ENCODE peak calls at places on chromosomes 5 and 9, in six cellular contexts. One of them, this sample, is unnamed.
A peak's percentile ranks its signal among the peaks of the same experiment; 100 is the strongest.

GRCh38 chr5:172085738-172086137 is 79.3 kb upstream of the FBXW11 start:
- DNase-seq in IMR-90: no peak
- DNase-seq in trophoblast cell: no peak
- DNase-seq in H9: no peak
- DNase-seq in mesenchymal stem cell: no peak
- DNase-seq in H1: no peak
- DNase-seq in this sample: no peak

GRCh38 chr9:84975926-84976325 is 306.4 kb downstream of the NTRK2 start:
- DNase-seq in IMR-90: no peak
- DNase-seq in trophoblast cell: no peak
- DNase-seq in H9: no peak
- DNase-seq in mesenchymal stem cell: peak; percentile 28
- DNase-seq in H1: no peak
- DNase-seq in this sample: no peak

GRCh38 chr9:124209279-124209678 is 48.5 kb upstream of the NEK6 start:
- DNase-seq in IMR-90: no peak
- DNase-seq in trophoblast cell: no peak
- DNase-seq in H9: peak; percentile 90
- DNase-seq in mesenchymal stem cell: no peak
- DNase-seq in H1: peak; percentile 31
- DNase-seq in this sample: peak; percentile 29

GRCh38 chr9:133258061-133259015 is 16.7 kb downstream of the ABO start:
- DNase-seq in IMR-90: no peak
- DNase-seq in trophoblast cell: no peak
- DNase-seq in H9: no peak
- DNase-seq in mesenchymal stem cell: no peak
- DNase-seq in H1: no peak
- DNase-seq in this sample: no peak

GRCh38 chr5:123951204-123951977 is 439.4 kb downstream of the CSNK1G3 start:
- DNase-seq in IMR-90: peak; percentile 96
- DNase-seq in trophoblast cell: no peak
- DNase-seq in H9: no peak
- DNase-seq in mesenchymal stem cell: peak; percentile 96
- DNase-seq in H1: no peak
- DNase-seq in this sample: no peak

GRCh38 chr5:1119312-1119831 is 7.5 kb upstream of the SLC12A7 start:
- DNase-seq in IMR-90: no peak
- DNase-seq in trophoblast cell: no peak
- DNase-seq in H9: no peak
- DNase-seq in mesenchymal stem cell: no peak
- DNase-seq in H1: no peak
- DNase-seq in this sample: no peak

GRCh38 chr5:160470437-160471341 is 49.0 kb downstream of the PTTG1 start:
- DNase-seq in IMR-90: peak; percentile 58
- DNase-seq in trophoblast cell: no peak
- DNase-seq in H9: no peak
- DNase-seq in mesenchymal stem cell: no peak
- DNase-seq in H1: no peak
- DNase-seq in this sample: no peak

GRCh38 chr5:29845206-29845605 is 1348.3 kb upstream of the CDH6 start:
- DNase-seq in IMR-90: no peak
- DNase-seq in trophoblast cell: no peak
- DNase-seq in H9: no peak
- DNase-seq in mesenchymal stem cell: no peak
- DNase-seq in H1: no peak
- DNase-seq in this sample: no peak

GRCh38 chr5:168015506-168015905 is 275.9 kb upstream of the WWC1 start:
- DNase-seq in IMR-90: peak; percentile 5
- DNase-seq in trophoblast cell: no peak
- DNase-seq in H9: no peak
- DNase-seq in mesenchymal stem cell: peak; percentile 8
- DNase-seq in H1: no peak
- DNase-seq in this sample: no peak

GRCh38 chr5:27313549-27313948 is 275.2 kb upstream of the CDH9 start:
- DNase-seq in IMR-90: no peak
- DNase-seq in trophoblast cell: no peak
- DNase-seq in H9: no peak
- DNase-seq in mesenchymal stem cell: no peak
- DNase-seq in H1: no peak
- DNase-seq in this sample: no peak

GRCh38 chr5:56588636-56589485 is 226.5 kb upstream of the MAP3K1 start:
- DNase-seq in IMR-90: no peak
- DNase-seq in trophoblast cell: no peak
- DNase-seq in H9: peak; percentile 59
- DNase-seq in mesenchymal stem cell: no peak
- DNase-seq in H1: no peak
- DNase-seq in this sample: peak; percentile 51

GRCh38 chr5:147055850-147056523 is 177.4 kb upstream of the PPP2R2B start:
- DNase-seq in IMR-90: no peak
- DNase-seq in trophoblast cell: no peak
- DNase-seq in H9: peak; percentile 38
- DNase-seq in mesenchymal stem cell: no peak
- DNase-seq in H1: no peak
- DNase-seq in this sample: no peak

GRCh38 chr5:14685757-14686156 is 21.2 kb downstream of the OTULIN start:
- DNase-seq in IMR-90: peak; percentile 69
- DNase-seq in trophoblast cell: peak; percentile 19
- DNase-seq in H9: no peak
- DNase-seq in mesenchymal stem cell: peak; percentile 71
- DNase-seq in H1: no peak
- DNase-seq in this sample: peak; percentile 23

GRCh38 chr5:88882321-88883038 is 504 bp downstream of the MEF2C start:
- DNase-seq in IMR-90: peak; percentile 4
- DNase-seq in trophoblast cell: no peak
- DNase-seq in H9: no peak
- DNase-seq in mesenchymal stem cell: peak; percentile 30
- DNase-seq in H1: no peak
- DNase-seq in this sample: no peak

GRCh38 chr9:91116226-91116625 is 245.5 kb downstream of the AUH start:
- DNase-seq in IMR-90: no peak
- DNase-seq in trophoblast cell: peak; percentile 57
- DNase-seq in H9: no peak
- DNase-seq in mesenchymal stem cell: no peak
- DNase-seq in H1: no peak
- DNase-seq in this sample: no peak

GRCh38 chr9:137397675-137398423 is 25.1 kb downstream of the EXD3 start:
- DNase-seq in IMR-90: no peak
- DNase-seq in trophoblast cell: no peak
- DNase-seq in H9: no peak
- DNase-seq in mesenchymal stem cell: no peak
- DNase-seq in H1: no peak
- DNase-seq in this sample: no peak

GRCh38 chr5:120843390-120843980 is 379.4 kb downstream of the PRR16 start:
- DNase-seq in IMR-90: no peak
- DNase-seq in trophoblast cell: no peak
- DNase-seq in H9: peak; percentile 54
- DNase-seq in mesenchymal stem cell: no peak
- DNase-seq in H1: no peak
- DNase-seq in this sample: no peak

GRCh38 chr5:139745800-139746690 is 49.6 kb upstream of the PSD2 start:
- DNase-seq in IMR-90: peak; percentile 67
- DNase-seq in trophoblast cell: no peak
- DNase-seq in H9: peak; percentile 96
- DNase-seq in mesenchymal stem cell: peak; percentile 85
- DNase-seq in H1: peak; percentile 75
- DNase-seq in this sample: peak; percentile 86

GRCh38 chr5:150451594-150451993 is 2.1 kb upstream of the RPS14 start:
- DNase-seq in IMR-90: no peak
- DNase-seq in trophoblast cell: no peak
- DNase-seq in H9: no peak
- DNase-seq in mesenchymal stem cell: no peak
- DNase-seq in H1: no peak
- DNase-seq in this sample: no peak

GRCh38 chr9:133760713-133761290 is 22.6 kb upstream of the SARDH start:
- DNase-seq in IMR-90: no peak
- DNase-seq in trophoblast cell: no peak
- DNase-seq in H9: no peak
- DNase-seq in mesenchymal stem cell: no peak
- DNase-seq in H1: no peak
- DNase-seq in this sample: no peak

GRCh38 chr5:75463726-75464125 is 47.7 kb downstream of the CERT1 start:
- DNase-seq in IMR-90: no peak
- DNase-seq in trophoblast cell: no peak
- DNase-seq in H9: no peak
- DNase-seq in mesenchymal stem cell: no peak
- DNase-seq in H1: no peak
- DNase-seq in this sample: no peak

GRCh38 chr5:62720036-62720441 is 141.4 kb downstream of the LRRC70 start:
- DNase-seq in IMR-90: peak; percentile 21
- DNase-seq in trophoblast cell: no peak
- DNase-seq in H9: peak; percentile 76
- DNase-seq in mesenchymal stem cell: no peak
- DNase-seq in H1: peak; percentile 25
- DNase-seq in this sample: no peak

GRCh38 chr9:127124091-127124490 is 1.7 kb upstream of the ANGPTL2 start:
- DNase-seq in IMR-90: no peak
- DNase-seq in trophoblast cell: no peak
- DNase-seq in H9: no peak
- DNase-seq in mesenchymal stem cell: no peak
- DNase-seq in H1: no peak
- DNase-seq in this sample: no peak

GRCh38 chr9:69932901-69933300 is 110.7 kb upstream of the MAMDC2 start:
- DNase-seq in IMR-90: no peak
- DNase-seq in trophoblast cell: no peak
- DNase-seq in H9: peak; percentile 37
- DNase-seq in mesenchymal stem cell: no peak
- DNase-seq in H1: no peak
- DNase-seq in this sample: no peak

GRCh38 chr5:34530637-34531036 is 125.5 kb upstream of the RAI14 start:
- DNase-seq in IMR-90: peak; percentile 43
- DNase-seq in trophoblast cell: no peak
- DNase-seq in H9: no peak
- DNase-seq in mesenchymal stem cell: no peak
- DNase-seq in H1: no peak
- DNase-seq in this sample: no peak

GRCh38 chr9:95005276-95006141 is 279.0 kb downstream of the AOPEP start:
- DNase-seq in IMR-90: no peak
- DNase-seq in trophoblast cell: no peak
- DNase-seq in H9: no peak
- DNase-seq in mesenchymal stem cell: peak; percentile 6
- DNase-seq in H1: no peak
- DNase-seq in this sample: no peak
- H3K18ac ChIP-seq in IMR-90: peak overlapping the region; percentile 97
- H3K18ac ChIP-seq in trophoblast cell: peak overlapping the region; percentile 97
- H3K18ac ChIP-seq in H9: no peak overlapping the region
- H3K18ac ChIP-seq in mesenchymal stem cell: peak overlapping the region; percentile 97
- H3K18ac ChIP-seq in H1: no peak overlapping the region
- H3K18ac ChIP-seq in this sample: peak overlapping the region; percentile 93

GRCh38 chr5:136188859-136189258 is 4.1 kb downstream of the SMIM32 start:
- DNase-seq in IMR-90: no peak
- DNase-seq in trophoblast cell: no peak
- DNase-seq in H9: no peak
- DNase-seq in mesenchymal stem cell: no peak
- DNase-seq in H1: no peak
- DNase-seq in this sample: no peak

GRCh38 chr5:136186786-136187185 is 6.2 kb downstream of the SMIM32 start:
- DNase-seq in IMR-90: no peak
- DNase-seq in trophoblast cell: no peak
- DNase-seq in H9: no peak
- DNase-seq in mesenchymal stem cell: no peak
- DNase-seq in H1: no peak
- DNase-seq in this sample: no peak

GRCh38 chr5:136190904-136191303 is 2.1 kb downstream of the SMIM32 start:
- DNase-seq in IMR-90: no peak
- DNase-seq in trophoblast cell: no peak
- DNase-seq in H9: no peak
- DNase-seq in mesenchymal stem cell: no peak
- DNase-seq in H1: no peak
- DNase-seq in this sample: no peak

GRCh38 chr5:136182618-136183017 is 10.3 kb downstream of the SMIM32 start:
- DNase-seq in IMR-90: peak; percentile 47
- DNase-seq in trophoblast cell: no peak
- DNase-seq in H9: no peak
- DNase-seq in mesenchymal stem cell: peak; percentile 10
- DNase-seq in H1: no peak
- DNase-seq in this sample: no peak

GRCh38 chr5:136185974-136186373 is 7.0 kb downstream of the SMIM32 start:
- DNase-seq in IMR-90: no peak
- DNase-seq in trophoblast cell: no peak
- DNase-seq in H9: no peak
- DNase-seq in mesenchymal stem cell: no peak
- DNase-seq in H1: no peak
- DNase-seq in this sample: no peak
- H4K91ac ChIP-seq in IMR-90: no peak overlapping the region
- H4K91ac ChIP-seq in trophoblast cell: no peak overlapping the region
- H4K91ac ChIP-seq in H9: no peak overlapping the region
- H4K91ac ChIP-seq in mesenchymal stem cell: no peak overlapping the region
- H4K91ac ChIP-seq in H1: no peak overlapping the region
- H4K91ac ChIP-seq in this sample: no peak overlapping the region

DNA sequence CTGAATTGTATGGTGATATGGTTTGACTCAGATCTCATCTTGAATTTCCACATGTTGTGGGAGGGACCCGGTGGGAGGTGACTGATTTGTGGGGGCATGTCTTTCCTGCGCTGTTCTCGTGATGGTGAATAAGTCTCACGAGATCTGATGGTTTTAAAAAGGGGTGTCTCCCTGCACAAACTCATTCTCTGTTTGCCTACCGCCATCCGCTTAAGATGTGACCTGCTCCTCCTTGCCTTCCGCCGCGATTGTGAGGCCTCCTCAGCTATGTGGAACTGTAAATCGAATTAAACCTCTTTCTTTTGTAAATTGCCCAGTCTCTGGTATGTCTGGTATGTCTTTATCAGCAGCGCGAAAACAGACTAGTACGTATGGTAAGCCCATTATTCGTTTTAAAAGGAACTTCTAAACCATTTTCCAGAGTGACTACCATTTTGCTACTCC is 48.7 kb downstream of the SLC36A1 start:
- DNase-seq in IMR-90: peak; percentile 58
- DNase-seq in trophoblast cell: no peak
- DNase-seq in H9: peak; percentile 83
- DNase-seq in mesenchymal stem cell: peak; percentile 11
- DNase-seq in H1: peak; percentile 71
- DNase-seq in this sample: no peak
- H3K18ac ChIP-seq in IMR-90: no peak overlapping the region
- H3K18ac ChIP-seq in trophoblast cell: no peak overlapping the region
- H3K18ac ChIP-seq in H9: peak overlapping the region; percentile 18
- H3K18ac ChIP-seq in mesenchymal stem cell: no peak overlapping the region
- H3K18ac ChIP-seq in H1: peak overlapping the region; percentile 79
- H3K18ac ChIP-seq in this sample: no peak overlapping the region

GRCh38 chr5:77225531-77225930 is 15.1 kb downstream of the PDE8B start:
- DNase-seq in IMR-90: peak; percentile 2
- DNase-seq in trophoblast cell: no peak
- DNase-seq in H9: no peak
- DNase-seq in mesenchymal stem cell: peak; percentile 78
- DNase-seq in H1: no peak
- DNase-seq in this sample: no peak

GRCh38 chr5:77218263-77218662 is 7.8 kb downstream of the PDE8B start:
- DNase-seq in IMR-90: no peak
- DNase-seq in trophoblast cell: no peak
- DNase-seq in H9: no peak
- DNase-seq in mesenchymal stem cell: peak; percentile 17
- DNase-seq in H1: no peak
- DNase-seq in this sample: no peak

GRCh38 chr5:77224672-77225355 is 14.3 kb downstream of the PDE8B start:
- DNase-seq in IMR-90: peak; percentile 68
- DNase-seq in trophoblast cell: peak; percentile 46
- DNase-seq in H9: no peak
- DNase-seq in mesenchymal stem cell: peak; percentile 93
- DNase-seq in H1: no peak
- DNase-seq in this sample: no peak

GRCh38 chr5:77222722-77223121 is 12.2 kb downstream of the PDE8B start:
- DNase-seq in IMR-90: no peak
- DNase-seq in trophoblast cell: no peak
- DNase-seq in H9: no peak
- DNase-seq in mesenchymal stem cell: no peak
- DNase-seq in H1: no peak
- DNase-seq in this sample: no peak

GRCh38 chr5:77223653-77224052 is 13.2 kb downstream of the PDE8B start:
- DNase-seq in IMR-90: no peak
- DNase-seq in trophoblast cell: no peak
- DNase-seq in H9: no peak
- DNase-seq in mesenchymal stem cell: no peak
- DNase-seq in H1: no peak
- DNase-seq in this sample: no peak
- H4K91ac ChIP-seq in IMR-90: no peak overlapping the region
- H4K91ac ChIP-seq in trophoblast cell: no peak overlapping the region
- H4K91ac ChIP-seq in H9: no peak overlapping the region
- H4K91ac ChIP-seq in mesenchymal stem cell: no peak overlapping the region
- H4K91ac ChIP-seq in H1: no peak overlapping the region
- H4K91ac ChIP-seq in this sample: no peak overlapping the region

This sample was measured in neuronal stem cell.